ENCODE peak calls at places on chromosomes 11 and 22, in six cellular contexts. U is neuronal stem cell, H is IMR-90, O is H1, G is mesenchymal stem cell, T is H9. E is an unnamed sample. For H3K4me1, the result is how much of the 10 kb centered on the place peaks cover.

GRCh38 chr11:83051760-83052671 is 19.7 kb downstream of the RAB30 start:
- DNase-seq in U (no peak), G (peak), T (no peak), O (no peak), H (peak), E (peak)

GRCh38 chr11:126452256-126452655 is 96.8 kb downstream of the ST3GAL4 start:
- DNase-seq in O (no peak), G (no peak), U (no peak), T (peak), H (no peak), E (no peak)

GRCh38 chr11:35038211-35038930 is 100.6 kb upstream of the CD44 start:
- DNase-seq in H (no peak), T (no peak), O (no peak), G (no peak), U (no peak), E (peak)

GRCh38 chr11:18471995-18472394 is 16.3 kb downstream of the LDHAL6A start:
- DNase-seq in O (no peak), G (no peak), T (no peak), H (no peak), U (no peak), E (no peak)

GRCh38 chr11:121928597-121929580 is 187.1 kb downstream of the BLID start:
- DNase-seq in H (no peak), T (peak), G (no peak), U (peak), O (peak), E (no peak)

GRCh38 chr11:3836903-3837302 is 3.9 kb downstream of the RHOG start:
- DNase-seq in H (no peak), O (no peak), T (no peak), U (no peak), G (no peak), E (peak)

GRCh38 chr22:27381960-27382742 is 419.4 kb downstream of the MN1 start:
- DNase-seq in U (no peak), T (peak), H (no peak), G (no peak), O (peak), E (no peak)

GRCh38 chr22:38706101-38706884 is 549 bp downstream of the GTPBP1 start:
- DNase-seq in H (peak), T (no peak), G (peak), U (no peak), O (peak), E (peak)

GRCh38 chr11:19601235-19601634 is 111.4 kb upstream of the NAV2 start:
- DNase-seq in T (no peak), O (no peak), H (no peak), U (no peak), G (no peak), E (no peak)
- H3K4me1 ChIP-seq in T (under half), O (under half), H (under half), U (under half), G (under half), E (under half)

GRCh38 chr11:65717906-65718305 is 2.7 kb downstream of the RNASEH2C start:
- DNase-seq in O (no peak), T (no peak), H (no peak), G (no peak), U (no peak), E (no peak)
- H4K91ac ChIP-seq in O (no peak), T (no peak), H (no peak), G (no peak), U (no peak), E (no peak)

GRCh38 chr11:5224538-5225479 is 2.1 kb downstream of the HBB start:
- DNase-seq in G (no peak), U (no peak), H (no peak), O (no peak), T (no peak), E (no peak)
- H3K14ac ChIP-seq in G (no peak), U (no peak), H (no peak), O (no peak), T (no peak), E (no peak)

GRCh38 chr11:108097179-108097578 is 24.2 kb upstream of the ACAT1 start:
- DNase-seq in H (no peak), G (no peak), O (no peak), T (no peak), U (no peak), E (no peak)
- H3K4me1 ChIP-seq in H (under half), G (under half), O (under half), T (under half), U (under half), E (under half)

DNA sequence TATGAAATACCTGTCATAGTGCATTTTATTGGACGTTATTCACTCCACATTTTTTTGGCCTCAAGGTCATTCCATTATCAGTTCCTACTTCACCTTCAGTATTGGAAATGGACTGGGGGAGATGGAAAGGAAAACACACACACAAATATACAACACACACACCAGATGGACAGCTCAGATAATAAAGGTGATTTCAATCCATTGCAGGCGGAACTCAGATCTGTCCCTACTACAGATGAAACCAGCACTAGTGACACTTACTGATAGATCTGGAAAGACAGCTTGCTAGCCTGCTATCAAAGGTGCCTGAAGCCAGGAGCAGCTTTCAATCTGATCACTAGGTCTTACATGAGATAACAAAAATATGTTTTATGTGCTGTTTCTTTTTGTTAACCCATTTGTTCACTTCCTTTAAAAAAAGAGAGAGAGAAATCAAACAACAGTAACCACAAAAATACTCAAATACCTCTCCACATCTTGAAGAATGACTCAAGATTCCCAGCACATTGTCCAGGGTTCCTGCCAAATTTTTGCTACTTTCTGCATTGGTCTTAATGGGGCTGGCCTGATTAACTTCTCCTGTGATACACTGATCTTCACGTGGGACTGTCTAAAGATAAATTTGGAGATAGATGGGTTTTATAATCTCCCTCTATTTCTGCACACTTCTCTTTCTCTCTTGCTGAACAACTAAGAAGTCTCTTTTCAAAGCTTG is 844.4 kb upstream of the TENM4 start:
- DNase-seq in U (no peak), H (peak), O (no peak), T (no peak), G (no peak), E (no peak)
- H4K91ac ChIP-seq in U (no peak), H (no peak), O (no peak), T (no peak), G (no peak), E (no peak)

DNA sequence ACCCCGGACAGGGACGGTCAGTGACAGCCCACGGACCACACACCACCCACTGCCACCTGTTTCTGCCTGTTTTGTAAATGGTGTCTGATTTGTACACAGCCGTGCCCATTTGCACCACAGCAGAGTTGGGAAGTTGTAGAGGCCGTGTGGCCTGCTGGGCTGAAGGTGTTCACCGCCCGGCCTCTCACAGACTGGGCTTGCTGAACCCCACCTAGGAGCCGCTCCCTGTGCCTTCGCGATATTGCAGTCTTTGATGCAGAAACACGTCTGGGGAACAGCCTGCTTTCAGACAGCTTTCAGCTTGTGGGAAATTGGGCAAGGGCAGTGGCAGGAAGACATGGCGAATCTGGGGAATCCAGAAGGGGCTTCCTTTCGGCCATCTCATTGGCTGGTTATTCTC is 9.8 kb upstream of the GRAMD4 start:
- DNase-seq in U (no peak), T (no peak), O (no peak), H (no peak), G (no peak), E (no peak)
- H3K14ac ChIP-seq in U (no peak), T (peak), O (no peak), H (no peak), G (no peak), E (no peak)

DNA sequence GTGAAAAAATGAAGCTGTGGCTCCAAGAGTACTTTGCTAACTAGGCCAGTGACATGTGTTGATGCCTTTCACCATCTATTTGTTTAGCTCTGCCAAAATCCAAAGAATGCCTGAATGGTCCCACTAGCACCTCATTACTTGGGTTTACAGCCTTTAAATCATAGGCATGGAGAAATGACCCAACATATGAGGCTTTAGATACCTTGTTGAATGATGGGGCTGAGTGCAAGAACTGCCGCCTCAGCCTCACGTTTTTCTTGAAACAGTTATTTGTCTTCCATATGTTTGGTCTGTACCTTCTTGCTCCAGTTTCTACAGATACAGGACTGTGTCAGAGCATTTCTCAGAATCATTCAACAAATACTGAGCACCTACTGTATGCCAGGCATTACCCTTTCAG is 8.4 kb downstream of the RBM4 start:
- DNase-seq in H (no peak), O (no peak), U (no peak), T (no peak), G (no peak), E (no peak)
- H3K4me1 ChIP-seq in H (under half), O (under half), U (under half), T (under half), G (under half), E (under half)

GRCh38 chr11:92314499-92314898 is 89.9 kb downstream of the FAT3 start:
- DNase-seq in U (no peak), G (peak), H (no peak), O (no peak), T (no peak), E (no peak)
- H4K91ac ChIP-seq in U (no peak), G (no peak), H (no peak), O (peak), T (no peak), E (no peak)